ENCODE peak calls at places on chromosomes 7 and 10, in nine cellular contexts. One of them, this sample, is unnamed.
A peak's percentile ranks its signal among the peaks of the same experiment; 100 is the strongest.

GRCh38 chr7:151863386-151864079 is 13.4 kb downstream of the PRKAG2 start:
- DNase-seq in sciatic nerve: no peak
- DNase-seq in tibial artery: no peak
- DNase-seq in activated gamma-delta T cell treated with anti-CD3 and anti-CD28 coated beads, Interleukin-2, amount 50 U/mL, for 16 hours: no peak
- DNase-seq in hippocampal formation: no peak
- DNase-seq in WTC11: peak; percentile 37
- DNase-seq in T-helper 9 cell: no peak
- DNase-seq in stimulated activated CD4-positive, alpha-beta T cell treated with anti-CD3 and anti-CD28 coated beads, Interleukin-12 subunit alpha, Interleukin-12 subunit beta, amount 100 ng/mL, for 4 hours: no peak
- DNase-seq in activated naive CD4-positive, alpha-beta T cell treated with Interleukin-2 at 50 U/mL for 16 hours: no peak
- DNase-seq in this sample: no peak

GRCh38 chr10:15515207-15515606 is 144.1 kb upstream of the FAM171A1 start:
- DNase-seq in sciatic nerve: peak; percentile 67
- DNase-seq in tibial artery: no peak
- DNase-seq in activated gamma-delta T cell treated with anti-CD3 and anti-CD28 coated beads, Interleukin-2, amount 50 U/mL, for 16 hours: no peak
- DNase-seq in hippocampal formation: peak; percentile 45
- DNase-seq in WTC11: no peak
- DNase-seq in T-helper 9 cell: no peak
- DNase-seq in stimulated activated CD4-positive, alpha-beta T cell treated with anti-CD3 and anti-CD28 coated beads, Interleukin-12 subunit alpha, Interleukin-12 subunit beta, amount 100 ng/mL, for 4 hours: no peak
- DNase-seq in activated naive CD4-positive, alpha-beta T cell treated with Interleukin-2 at 50 U/mL for 16 hours: no peak
- DNase-seq in this sample: no peak

GRCh38 chr7:95476072-95476845 is 9.5 kb upstream of the ASB4 start:
- DNase-seq in sciatic nerve: no peak
- DNase-seq in tibial artery: no peak
- DNase-seq in activated gamma-delta T cell treated with anti-CD3 and anti-CD28 coated beads, Interleukin-2, amount 50 U/mL, for 16 hours: no peak
- DNase-seq in hippocampal formation: no peak
- DNase-seq in WTC11: no peak
- DNase-seq in T-helper 9 cell: no peak
- DNase-seq in stimulated activated CD4-positive, alpha-beta T cell treated with anti-CD3 and anti-CD28 coated beads, Interleukin-12 subunit alpha, Interleukin-12 subunit beta, amount 100 ng/mL, for 4 hours: no peak
- DNase-seq in activated naive CD4-positive, alpha-beta T cell treated with Interleukin-2 at 50 U/mL for 16 hours: no peak
- DNase-seq in this sample: no peak

GRCh38 chr7:69318794-69319193 is 279.5 kb upstream of the AUTS2 start:
- DNase-seq in sciatic nerve: no peak
- DNase-seq in tibial artery: no peak
- DNase-seq in activated gamma-delta T cell treated with anti-CD3 and anti-CD28 coated beads, Interleukin-2, amount 50 U/mL, for 16 hours: no peak
- DNase-seq in hippocampal formation: no peak
- DNase-seq in WTC11: no peak
- DNase-seq in T-helper 9 cell: no peak
- DNase-seq in stimulated activated CD4-positive, alpha-beta T cell treated with anti-CD3 and anti-CD28 coated beads, Interleukin-12 subunit alpha, Interleukin-12 subunit beta, amount 100 ng/mL, for 4 hours: no peak
- DNase-seq in activated naive CD4-positive, alpha-beta T cell treated with Interleukin-2 at 50 U/mL for 16 hours: no peak
- DNase-seq in this sample: no peak

GRCh38 chr7:101238226-101239182 is 902 bp upstream of the CLDN15 start:
- DNase-seq in sciatic nerve: no peak
- DNase-seq in tibial artery: no peak
- DNase-seq in activated gamma-delta T cell treated with anti-CD3 and anti-CD28 coated beads, Interleukin-2, amount 50 U/mL, for 16 hours: no peak
- DNase-seq in hippocampal formation: no peak
- DNase-seq in WTC11: no peak
- DNase-seq in T-helper 9 cell: no peak
- DNase-seq in stimulated activated CD4-positive, alpha-beta T cell treated with anti-CD3 and anti-CD28 coated beads, Interleukin-12 subunit alpha, Interleukin-12 subunit beta, amount 100 ng/mL, for 4 hours: no peak
- DNase-seq in activated naive CD4-positive, alpha-beta T cell treated with Interleukin-2 at 50 U/mL for 16 hours: no peak
- DNase-seq in this sample: no peak

GRCh38 chr7:157829491-157829890 is 492.7 kb downstream of the DNAJB6 start:
- DNase-seq in sciatic nerve: no peak
- DNase-seq in tibial artery: no peak
- DNase-seq in activated gamma-delta T cell treated with anti-CD3 and anti-CD28 coated beads, Interleukin-2, amount 50 U/mL, for 16 hours: no peak
- DNase-seq in hippocampal formation: no peak
- DNase-seq in WTC11: no peak
- DNase-seq in T-helper 9 cell: no peak
- DNase-seq in stimulated activated CD4-positive, alpha-beta T cell treated with anti-CD3 and anti-CD28 coated beads, Interleukin-12 subunit alpha, Interleukin-12 subunit beta, amount 100 ng/mL, for 4 hours: no peak
- DNase-seq in activated naive CD4-positive, alpha-beta T cell treated with Interleukin-2 at 50 U/mL for 16 hours: no peak
- DNase-seq in this sample: no peak

GRCh38 chr7:123494193-123494796 is 40.1 kb downstream of the IQUB start:
- DNase-seq in sciatic nerve: no peak
- DNase-seq in tibial artery: no peak
- DNase-seq in activated gamma-delta T cell treated with anti-CD3 and anti-CD28 coated beads, Interleukin-2, amount 50 U/mL, for 16 hours: peak; percentile 3
- DNase-seq in hippocampal formation: peak; percentile 47
- DNase-seq in WTC11: no peak
- DNase-seq in T-helper 9 cell: peak; percentile 5
- DNase-seq in stimulated activated CD4-positive, alpha-beta T cell treated with anti-CD3 and anti-CD28 coated beads, Interleukin-12 subunit alpha, Interleukin-12 subunit beta, amount 100 ng/mL, for 4 hours: peak; percentile 5
- DNase-seq in activated naive CD4-positive, alpha-beta T cell treated with Interleukin-2 at 50 U/mL for 16 hours: peak; percentile 8
- DNase-seq in this sample: peak; percentile 50

GRCh38 chr7:106952658-106953231 is 87.7 kb downstream of the PIK3CG start:
- DNase-seq in sciatic nerve: no peak
- DNase-seq in tibial artery: peak; percentile 72
- DNase-seq in activated gamma-delta T cell treated with anti-CD3 and anti-CD28 coated beads, Interleukin-2, amount 50 U/mL, for 16 hours: no peak
- DNase-seq in hippocampal formation: no peak
- DNase-seq in WTC11: no peak
- DNase-seq in T-helper 9 cell: no peak
- DNase-seq in stimulated activated CD4-positive, alpha-beta T cell treated with anti-CD3 and anti-CD28 coated beads, Interleukin-12 subunit alpha, Interleukin-12 subunit beta, amount 100 ng/mL, for 4 hours: no peak
- DNase-seq in activated naive CD4-positive, alpha-beta T cell treated with Interleukin-2 at 50 U/mL for 16 hours: no peak
- DNase-seq in this sample: no peak

GRCh38 chr7:29319719-29320521 is 125.3 kb downstream of the CHN2 start:
- DNase-seq in sciatic nerve: no peak
- DNase-seq in tibial artery: no peak
- DNase-seq in activated gamma-delta T cell treated with anti-CD3 and anti-CD28 coated beads, Interleukin-2, amount 50 U/mL, for 16 hours: no peak
- DNase-seq in hippocampal formation: peak; percentile 87
- DNase-seq in WTC11: no peak
- DNase-seq in T-helper 9 cell: no peak
- DNase-seq in stimulated activated CD4-positive, alpha-beta T cell treated with anti-CD3 and anti-CD28 coated beads, Interleukin-12 subunit alpha, Interleukin-12 subunit beta, amount 100 ng/mL, for 4 hours: no peak
- DNase-seq in activated naive CD4-positive, alpha-beta T cell treated with Interleukin-2 at 50 U/mL for 16 hours: no peak
- DNase-seq in this sample: no peak

GRCh38 chr10:132631348-132631735 is 93.8 kb downstream of the INPP5A start:
- DNase-seq in sciatic nerve: peak; percentile 77
- DNase-seq in tibial artery: peak; percentile 96
- DNase-seq in activated gamma-delta T cell treated with anti-CD3 and anti-CD28 coated beads, Interleukin-2, amount 50 U/mL, for 16 hours: no peak
- DNase-seq in hippocampal formation: no peak
- DNase-seq in WTC11: peak; percentile 6
- DNase-seq in T-helper 9 cell: no peak
- DNase-seq in stimulated activated CD4-positive, alpha-beta T cell treated with anti-CD3 and anti-CD28 coated beads, Interleukin-12 subunit alpha, Interleukin-12 subunit beta, amount 100 ng/mL, for 4 hours: no peak
- DNase-seq in activated naive CD4-positive, alpha-beta T cell treated with Interleukin-2 at 50 U/mL for 16 hours: no peak
- DNase-seq in this sample: no peak

GRCh38 chr10:68516766-68517165 is 10.6 kb downstream of the SLC25A16 start:
- DNase-seq in sciatic nerve: no peak
- DNase-seq in tibial artery: no peak
- DNase-seq in activated gamma-delta T cell treated with anti-CD3 and anti-CD28 coated beads, Interleukin-2, amount 50 U/mL, for 16 hours: no peak
- DNase-seq in hippocampal formation: no peak
- DNase-seq in WTC11: no peak
- DNase-seq in T-helper 9 cell: no peak
- DNase-seq in stimulated activated CD4-positive, alpha-beta T cell treated with anti-CD3 and anti-CD28 coated beads, Interleukin-12 subunit alpha, Interleukin-12 subunit beta, amount 100 ng/mL, for 4 hours: no peak
- DNase-seq in activated naive CD4-positive, alpha-beta T cell treated with Interleukin-2 at 50 U/mL for 16 hours: no peak
- DNase-seq in this sample: no peak

GRCh38 chr7:47180268-47180826 is 401.6 kb downstream of the TNS3 start:
- DNase-seq in sciatic nerve: peak; percentile 70
- DNase-seq in tibial artery: no peak
- DNase-seq in activated gamma-delta T cell treated with anti-CD3 and anti-CD28 coated beads, Interleukin-2, amount 50 U/mL, for 16 hours: no peak
- DNase-seq in hippocampal formation: peak; percentile 57
- DNase-seq in WTC11: peak; percentile 59
- DNase-seq in T-helper 9 cell: no peak
- DNase-seq in stimulated activated CD4-positive, alpha-beta T cell treated with anti-CD3 and anti-CD28 coated beads, Interleukin-12 subunit alpha, Interleukin-12 subunit beta, amount 100 ng/mL, for 4 hours: no peak
- DNase-seq in activated naive CD4-positive, alpha-beta T cell treated with Interleukin-2 at 50 U/mL for 16 hours: no peak
- DNase-seq in this sample: peak; percentile 87

GRCh38 chr7:95609277-95609971 is 13.1 kb upstream of the PDK4 start:
- DNase-seq in sciatic nerve: no peak
- DNase-seq in tibial artery: no peak
- DNase-seq in activated gamma-delta T cell treated with anti-CD3 and anti-CD28 coated beads, Interleukin-2, amount 50 U/mL, for 16 hours: no peak
- DNase-seq in hippocampal formation: peak; percentile 51
- DNase-seq in WTC11: no peak
- DNase-seq in T-helper 9 cell: no peak
- DNase-seq in stimulated activated CD4-positive, alpha-beta T cell treated with anti-CD3 and anti-CD28 coated beads, Interleukin-12 subunit alpha, Interleukin-12 subunit beta, amount 100 ng/mL, for 4 hours: no peak
- DNase-seq in activated naive CD4-positive, alpha-beta T cell treated with Interleukin-2 at 50 U/mL for 16 hours: no peak
- DNase-seq in this sample: no peak

GRCh38 chr7:105000190-105000589 is 13.8 kb upstream of the KMT2E start:
- DNase-seq in sciatic nerve: no peak
- DNase-seq in tibial artery: no peak
- DNase-seq in activated gamma-delta T cell treated with anti-CD3 and anti-CD28 coated beads, Interleukin-2, amount 50 U/mL, for 16 hours: no peak
- DNase-seq in hippocampal formation: no peak
- DNase-seq in WTC11: no peak
- DNase-seq in T-helper 9 cell: no peak
- DNase-seq in stimulated activated CD4-positive, alpha-beta T cell treated with anti-CD3 and anti-CD28 coated beads, Interleukin-12 subunit alpha, Interleukin-12 subunit beta, amount 100 ng/mL, for 4 hours: no peak
- DNase-seq in activated naive CD4-positive, alpha-beta T cell treated with Interleukin-2 at 50 U/mL for 16 hours: no peak
- DNase-seq in this sample: no peak

GRCh38 chr10:71357792-71358265 is 38.8 kb downstream of the SLC29A3 start:
- DNase-seq in sciatic nerve: no peak
- DNase-seq in tibial artery: no peak
- DNase-seq in activated gamma-delta T cell treated with anti-CD3 and anti-CD28 coated beads, Interleukin-2, amount 50 U/mL, for 16 hours: no peak
- DNase-seq in hippocampal formation: no peak
- DNase-seq in WTC11: no peak
- DNase-seq in T-helper 9 cell: no peak
- DNase-seq in stimulated activated CD4-positive, alpha-beta T cell treated with anti-CD3 and anti-CD28 coated beads, Interleukin-12 subunit alpha, Interleukin-12 subunit beta, amount 100 ng/mL, for 4 hours: no peak
- DNase-seq in activated naive CD4-positive, alpha-beta T cell treated with Interleukin-2 at 50 U/mL for 16 hours: no peak
- DNase-seq in this sample: no peak

GRCh38 chr7:14841086-14841485 is 61.5 kb downstream of the DGKB start:
- DNase-seq in sciatic nerve: no peak
- DNase-seq in tibial artery: no peak
- DNase-seq in activated gamma-delta T cell treated with anti-CD3 and anti-CD28 coated beads, Interleukin-2, amount 50 U/mL, for 16 hours: no peak
- DNase-seq in hippocampal formation: no peak
- DNase-seq in WTC11: no peak
- DNase-seq in T-helper 9 cell: no peak
- DNase-seq in stimulated activated CD4-positive, alpha-beta T cell treated with anti-CD3 and anti-CD28 coated beads, Interleukin-12 subunit alpha, Interleukin-12 subunit beta, amount 100 ng/mL, for 4 hours: no peak
- DNase-seq in activated naive CD4-positive, alpha-beta T cell treated with Interleukin-2 at 50 U/mL for 16 hours: no peak
- DNase-seq in this sample: no peak

GRCh38 chr10:22374489-22375126 is 29.3 kb downstream of the SPAG6 start:
- DNase-seq in sciatic nerve: no peak
- DNase-seq in tibial artery: no peak
- DNase-seq in activated gamma-delta T cell treated with anti-CD3 and anti-CD28 coated beads, Interleukin-2, amount 50 U/mL, for 16 hours: no peak
- DNase-seq in hippocampal formation: no peak
- DNase-seq in WTC11: no peak
- DNase-seq in T-helper 9 cell: no peak
- DNase-seq in stimulated activated CD4-positive, alpha-beta T cell treated with anti-CD3 and anti-CD28 coated beads, Interleukin-12 subunit alpha, Interleukin-12 subunit beta, amount 100 ng/mL, for 4 hours: no peak
- DNase-seq in activated naive CD4-positive, alpha-beta T cell treated with Interleukin-2 at 50 U/mL for 16 hours: no peak
- DNase-seq in this sample: no peak

This sample was measured in NCI-H1694 treated with DMSO at 0.1 percent for 48 hours.